ENCODE peak calls at places on chromosomes 6 and 20, in nine cellular contexts. G is BJ, S is OCI-LY7, Q is fibroblast of lung, F is psoas muscle, V is ascending aorta, X is uterus, P is heart left ventricle, U is AG09309. A is an unnamed sample.

GRCh38 chr6:104952911-104953409 is 3.9 kb upstream of the LIN28B start:
- DNase-seq in X (no peak), U (no peak), P (peak), Q (no peak), F (no peak), V (no peak), G (no peak), S (no peak), A (no peak)

GRCh38 chr20:57398231-57398821 is 7.1 kb downstream of the RBM38 start:
- DNase-seq in V (no peak), S (peak), G (no peak), F (peak), P (peak), X (peak), Q (no peak), U (no peak), A (no peak)

GRCh38 chr6:90110971-90111370 is 185.7 kb downstream of the BACH2 start:
- DNase-seq in X (no peak), U (no peak), G (no peak), P (no peak), S (no peak), F (no peak), Q (no peak), V (no peak), A (no peak)

GRCh38 chr6:25623065-25623464 is 28.9 kb upstream of the SCGN start:
- DNase-seq in X (no peak), P (no peak), Q (no peak), F (no peak), G (no peak), V (no peak), U (no peak), S (no peak), A (no peak)

GRCh38 chr20:48745330-48745729 is 82.5 kb downstream of the PREX1 start:
- DNase-seq in U (no peak), V (no peak), F (no peak), Q (no peak), G (no peak), S (no peak), X (no peak), P (no peak), A (no peak)

GRCh38 chr6:126539022-126539421 is 199.1 kb downstream of the CENPW start:
- DNase-seq in U (no peak), X (no peak), G (no peak), S (no peak), F (no peak), P (no peak), V (no peak), Q (peak), A (peak)

GRCh38 chr20:37381621-37382538 is 35.9 kb downstream of the SRC start:
- DNase-seq in V (no peak), X (no peak), P (no peak), Q (no peak), F (peak), S (peak), G (no peak), U (no peak), A (no peak)

GRCh38 chr6:16651871-16652270 is 109.4 kb downstream of the ATXN1 start:
- DNase-seq in Q (no peak), V (no peak), X (no peak), P (no peak), U (no peak), G (no peak), F (no peak), S (no peak), A (peak)

GRCh38 chr6:36851149-36851614 is 11.9 kb upstream of the CPNE5 start:
- DNase-seq in Q (peak), F (no peak), U (peak), G (peak), X (peak), S (peak), P (no peak), V (no peak), A (peak)

GRCh38 chr6:72619883-72620696 is 1.8 kb upstream of the KCNQ5 start:
- DNase-seq in X (no peak), S (peak), U (no peak), P (peak), Q (peak), V (no peak), G (no peak), F (peak), A (no peak)

GRCh38 chr20:37670426-37670825 is 23.4 kb upstream of the CTNNBL1 start:
- DNase-seq in S (no peak), F (peak), P (no peak), X (no peak), Q (peak), G (no peak), U (no peak), V (no peak), A (no peak)

GRCh38 chr6:25697537-25698340 is 45.7 kb downstream of the SCGN start:
- DNase-seq in Q (no peak), U (no peak), V (no peak), X (no peak), P (no peak), S (no peak), F (no peak), G (no peak), A (peak)

GRCh38 chr20:2742934-2743559 is 50.5 kb downstream of the EBF4 start:
- DNase-seq in V (no peak), F (no peak), X (peak), G (no peak), U (no peak), S (peak), P (no peak), Q (peak), A (peak)

GRCh38 chr6:140486468-140487361 is 1112.3 kb upstream of the CITED2 start:
- DNase-seq in F (no peak), U (no peak), G (no peak), P (no peak), V (no peak), X (no peak), S (no peak), Q (peak), A (peak)

GRCh38 chr6:19024737-19025136 is 637.6 kb downstream of the RNF144B start:
- DNase-seq in S (peak), U (no peak), V (no peak), X (no peak), Q (peak), F (no peak), G (no peak), P (no peak), A (peak)

GRCh38 chr20:62728028-62728780 is 19.6 kb downstream of the NTSR1 start:
- DNase-seq in Q (no peak), P (peak), G (no peak), U (no peak), F (peak), X (no peak), V (no peak), S (no peak), A (no peak)

GRCh38 chr6:111973897-111974639 is 79.8 kb upstream of the CCN6 start:
- DNase-seq in S (no peak), X (no peak), U (no peak), P (no peak), Q (peak), F (no peak), G (no peak), V (no peak), A (no peak)

GRCh38 chr6:32196682-32197616 is 4.5 kb upstream of the GPSM3 start:
- DNase-seq in S (no peak), V (no peak), Q (peak), U (no peak), P (no peak), G (no peak), F (peak), X (peak), A (no peak)

GRCh38 chr6:52994031-52994788 is 874 bp downstream of the GSTA4 start:
- DNase-seq in X (peak), P (no peak), Q (peak), U (no peak), S (no peak), V (no peak), F (peak), G (no peak), A (peak)

GRCh38 chr6:120615238-120615637 is 719.0 kb downstream of the TBC1D32 start:
- DNase-seq in V (no peak), Q (no peak), S (no peak), U (no peak), F (no peak), G (no peak), X (no peak), P (no peak), A (no peak)

GRCh38 chr6:69719602-69720193 is 77.1 kb downstream of the LMBRD1 start:
- DNase-seq in G (no peak), S (peak), Q (peak), U (no peak), V (no peak), P (no peak), X (no peak), F (no peak), A (peak)

GRCh38 chr6:2733324-2733723 is 17.4 kb downstream of the MYLK4 start:
- DNase-seq in X (peak), F (peak), G (no peak), S (peak), P (peak), Q (peak), V (peak), U (no peak), A (no peak)

GRCh38 chr6:5308066-5308465 is 46.8 kb downstream of the FARS2 start:
- DNase-seq in X (no peak), P (no peak), G (no peak), F (no peak), U (no peak), V (no peak), S (no peak), Q (peak), A (peak)

GRCh38 chr20:44176833-44177533 is 10.0 kb downstream of the JPH2 start:
- DNase-seq in X (no peak), Q (no peak), P (no peak), U (no peak), S (no peak), V (no peak), G (no peak), F (peak), A (peak)

GRCh38 chr6:32190054-32190945 is at the start of gene PBX2:
- DNase-seq in U (peak), V (peak), S (peak), G (peak), X (peak), Q (peak), F (peak), P (peak), A (peak)

GRCh38 chr6:45558858-45559257 is 181.1 kb upstream of the SUPT3H start:
- DNase-seq in Q (no peak), X (no peak), P (no peak), F (no peak), V (no peak), U (no peak), G (no peak), S (no peak), A (no peak)

GRCh38 chr6:161300823-161301222 is 27.0 kb upstream of the AGPAT4 start:
- DNase-seq in Q (no peak), P (no peak), G (no peak), X (no peak), F (no peak), U (no peak), S (no peak), V (no peak), A (no peak)

GRCh38 chr20:59007758-59008511 is 881 bp upstream of the CTSZ start:
- DNase-seq in G (no peak), F (peak), S (peak), Q (no peak), P (peak), X (no peak), U (no peak), V (no peak), A (no peak)

GRCh38 chr6:116387374-116387773 is 16.6 kb downstream of the DSE start:
- DNase-seq in P (no peak), Q (peak), X (peak), S (no peak), F (no peak), G (no peak), V (no peak), U (no peak), A (peak)

GRCh38 chr20:48421547-48421946 is 406.3 kb downstream of the PREX1 start:
- DNase-seq in G (no peak), S (peak), X (no peak), V (no peak), Q (no peak), U (no peak), P (no peak), F (no peak), A (no peak)

GRCh38 chr6:56649053-56649769 is 6.5 kb upstream of the DST start:
- DNase-seq in U (no peak), F (no peak), S (no peak), X (no peak), P (no peak), Q (peak), G (no peak), V (no peak), A (peak)

GRCh38 chr20:32563311-32564272 is 21.5 kb downstream of the NOL4L start:
- DNase-seq in U (no peak), F (no peak), P (no peak), S (no peak), G (no peak), Q (no peak), V (no peak), X (no peak), A (no peak)

GRCh38 chr6:30780642-30780920 is 36.2 kb upstream of the IER3 start:
- DNase-seq in X (no peak), F (no peak), V (no peak), S (no peak), P (no peak), G (no peak), U (no peak), Q (no peak), A (no peak)

GRCh38 chr20:45998761-45999160 is 9.9 kb upstream of the MMP9 start:
- DNase-seq in P (no peak), S (peak), G (no peak), Q (no peak), X (no peak), V (no peak), F (no peak), U (no peak), A (no peak)

GRCh38 chr6:52352239-52353008 is 9.5 kb upstream of the PAQR8 start:
- DNase-seq in X (no peak), V (no peak), S (no peak), U (peak), G (peak), P (no peak), Q (peak), F (no peak), A (peak)

GRCh38 chr6:44228433-44228832 is 5.0 kb downstream of the SLC29A1 start:
- DNase-seq in G (no peak), X (no peak), Q (no peak), U (no peak), P (no peak), F (no peak), V (no peak), S (no peak), A (no peak)

GRCh38 chr6:44228836-44229235 is 5.4 kb downstream of the SLC29A1 start:
- DNase-seq in F (no peak), G (no peak), V (no peak), Q (no peak), S (no peak), U (no peak), X (no peak), P (no peak), A (no peak)

GRCh38 chr6:44229376-44230033 is 6.1 kb downstream of the SLC29A1 start:
- DNase-seq in P (no peak), V (no peak), X (no peak), U (no peak), S (no peak), F (peak), Q (no peak), G (no peak), A (no peak)

GRCh38 chr6:44227138-44227770 is 3.9 kb downstream of the SLC29A1 start:
- DNase-seq in F (no peak), Q (no peak), S (no peak), G (no peak), U (no peak), V (no peak), P (no peak), X (no peak), A (no peak)

DNA sequence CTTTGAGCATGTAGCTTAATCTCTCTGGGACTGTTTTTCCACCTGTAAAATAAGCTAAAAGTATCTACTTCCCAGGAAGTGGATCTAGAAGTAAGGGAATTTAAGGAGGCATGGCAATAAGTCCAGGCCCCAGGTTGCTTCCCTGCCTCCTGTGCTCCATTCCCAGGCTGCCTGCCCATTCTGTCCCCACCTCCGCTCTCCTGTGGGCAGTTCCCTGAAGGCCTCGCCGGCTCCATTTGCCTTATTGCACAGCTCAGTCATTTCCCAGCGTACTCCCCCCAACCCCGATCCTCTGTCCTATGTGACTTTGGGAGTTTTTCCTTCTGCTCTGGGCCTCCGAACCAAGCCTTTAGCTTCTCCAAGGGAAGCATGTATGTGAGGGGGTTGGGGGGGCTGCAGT is 4.6 kb downstream of the SLC29A1 start:
- DNase-seq in G (no peak), U (no peak), S (no peak), Q (no peak), X (no peak), F (no peak), P (no peak), V (no peak), A (no peak)
- H3K4me3 ChIP-seq in G (no peak), U (no peak), S (no peak), Q (no peak), X (no peak), F (peak), P (peak), V (no peak), A (no peak)

DNA sequence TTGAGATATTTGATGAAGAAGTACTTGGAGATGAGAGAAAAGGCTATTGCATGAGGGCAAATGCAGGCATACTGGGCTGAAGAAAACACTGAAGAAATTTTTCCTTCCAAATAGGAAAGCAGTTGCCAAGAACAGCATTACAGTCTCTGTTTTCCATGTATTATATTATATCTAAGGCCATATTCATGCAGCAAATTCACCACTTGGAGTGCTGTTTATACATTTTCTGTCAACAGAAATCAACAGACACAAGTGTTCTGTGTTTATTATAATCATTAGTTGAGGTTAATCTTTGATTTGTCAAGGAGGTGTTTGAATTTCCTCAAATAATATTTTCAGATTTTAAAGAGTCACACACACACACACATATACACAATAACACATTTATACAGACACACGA is 268.8 kb upstream of the PLCB4 start:
- DNase-seq in X (no peak), U (no peak), P (no peak), G (no peak), S (no peak), F (no peak), Q (no peak), V (no peak), A (no peak)
- TF ChIP-seq CTCF in X (no peak), U (no peak), P (no peak), G (no peak), S (peak), F (no peak), Q (peak), V (no peak), A (peak)

DNA sequence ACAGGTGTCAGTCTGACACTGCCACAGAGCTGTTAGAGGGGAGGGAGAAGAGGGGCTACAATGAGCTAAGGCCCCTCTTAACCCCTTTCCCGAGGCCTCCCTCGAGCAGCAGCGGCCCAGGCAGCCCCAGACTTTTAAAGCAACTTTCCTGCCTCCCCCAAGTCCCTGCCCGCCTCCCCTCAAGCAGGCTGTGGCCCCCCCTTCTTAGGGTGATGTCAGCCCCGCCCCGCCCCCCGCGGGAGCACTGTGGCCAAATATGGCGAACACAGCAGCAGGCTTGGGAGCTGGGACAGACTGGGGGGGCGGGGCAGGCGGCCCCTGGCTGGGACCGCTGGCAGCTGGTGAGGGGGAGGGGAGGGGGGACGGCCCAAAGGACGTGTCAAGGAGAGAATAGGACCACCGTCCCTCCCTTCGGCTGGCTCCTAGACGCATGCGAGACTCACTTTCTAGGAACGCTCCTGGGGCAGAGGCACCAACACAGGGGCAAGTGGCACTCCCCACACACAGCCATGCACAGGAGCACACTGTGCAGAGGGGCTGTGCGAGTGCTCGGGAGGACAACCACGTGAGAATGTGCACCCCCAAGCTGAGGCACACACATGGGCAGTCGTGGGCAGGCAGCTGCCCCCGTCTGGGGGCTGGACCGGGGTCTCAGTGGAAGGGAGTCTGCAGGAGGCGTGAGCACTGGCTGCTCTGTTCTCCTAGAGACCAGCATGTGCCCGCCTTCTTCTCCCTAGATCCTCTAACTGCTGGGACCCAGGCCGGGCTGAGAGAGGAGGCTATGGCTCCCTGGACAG is 6.7 kb downstream of the TEAD3 start:
- DNase-seq in Q (peak), S (no peak), G (no peak), F (peak), U (no peak), V (peak), P (peak), X (peak), A (peak)
- H3K4me3 ChIP-seq in Q (peak), S (no peak), G (peak), F (peak), U (no peak), V (peak), P (no peak), X (peak), A (no peak)

GRCh38 chr6:23181301-23182110 is 612.1 kb downstream of the HDGFL1 start:
- DNase-seq in U (no peak), X (no peak), Q (no peak), G (no peak), F (no peak), S (no peak), P (no peak), V (no peak), A (no peak)

GRCh38 chr6:23179994-23180393 is 610.6 kb downstream of the HDGFL1 start:
- DNase-seq in S (no peak), F (no peak), X (no peak), P (no peak), Q (no peak), U (no peak), G (no peak), V (no peak), A (no peak)

GRCh38 chr6:23183846-23184245 is 614.5 kb downstream of the HDGFL1 start:
- DNase-seq in S (no peak), F (no peak), P (no peak), V (no peak), Q (no peak), U (no peak), X (no peak), G (no peak), A (no peak)

GRCh38 chr6:23176883-23177282 is 607.5 kb downstream of the HDGFL1 start:
- DNase-seq in P (no peak), X (no peak), Q (no peak), V (no peak), G (no peak), S (no peak), F (no peak), U (no peak), A (no peak)

DNA sequence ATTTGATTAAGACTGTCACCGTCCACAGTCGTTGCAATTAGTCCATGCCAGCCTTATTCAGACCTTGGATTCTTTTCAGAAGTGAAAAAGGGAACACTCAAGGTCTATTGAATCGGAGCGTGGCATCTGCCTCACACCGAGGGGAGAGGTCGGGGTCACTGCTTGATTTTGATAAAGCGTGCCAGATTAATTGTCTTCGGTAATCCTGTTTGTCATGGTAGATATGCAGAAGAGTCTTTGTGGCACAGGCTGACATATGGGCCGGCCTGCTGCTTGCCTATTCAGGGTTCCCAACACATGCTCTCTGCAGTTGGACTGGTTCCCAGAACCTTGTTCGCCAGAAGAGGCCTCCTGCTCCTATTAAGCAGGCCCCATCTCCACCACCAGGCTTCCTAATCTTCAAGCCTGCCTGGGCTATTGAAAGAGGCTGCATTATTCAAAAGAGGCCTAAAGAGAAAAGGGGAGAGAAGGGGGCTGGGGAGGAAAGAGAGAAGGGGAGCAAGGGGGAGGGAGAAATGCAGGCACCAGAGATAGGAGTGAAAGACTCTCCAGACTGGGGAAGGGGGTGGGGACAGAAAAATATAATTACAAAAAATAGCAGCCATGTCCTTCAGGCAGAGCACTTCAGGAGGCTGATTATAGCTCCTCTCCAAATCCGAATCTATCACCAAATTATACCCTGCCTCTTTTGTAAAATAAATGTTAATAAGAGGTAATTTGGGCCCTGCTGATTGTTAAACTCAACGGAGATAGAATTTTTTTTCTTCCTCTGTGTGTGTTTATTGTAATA is 611.3 kb downstream of the HDGFL1 start:
- DNase-seq in V (no peak), U (no peak), S (no peak), G (peak), P (peak), Q (peak), F (no peak), X (peak), A (peak)
- TF ChIP-seq CTCF in V (no peak), U (no peak), S (no peak), G (peak), P (no peak), Q (peak), F (no peak), X (no peak), A (no peak)

A was measured in epithelial cell of esophagus.